ENCODE peak calls at places on chromosomes 1 and 21, in ten cellular contexts. B is CD4-positive, alpha-beta T cell; H is sciatic nerve; T is choroid plexus epithelial cell; C is activated CD8-positive, alpha-beta memory T cell treated with anti-CD3 and anti-CD28 coated beads for 24 hours; V is non-pigmented ciliary epithelial cell; Z is effector memory CD8-positive, alpha-beta T cell; L is germinal center; O is NCI-H345; Q is smooth muscle cell of the brain vasculature. E is an unnamed sample.

GRCh38 chr1:29306471-29307140 is 70.3 kb downstream of the PTPRU start:
- DNase-seq in B (no peak), H (no peak), T (no peak), C (no peak), V (no peak), Z (no peak), L (no peak), O (no peak), Q (no peak), E (no peak)

GRCh38 chr1:36320291-36320758 is 3.1 kb downstream of the EVA1B start:
- DNase-seq in B (no peak), H (no peak), T (peak; percentile 26), C (no peak), V (no peak), Z (no peak), L (peak; percentile 67), O (no peak), Q (no peak), E (no peak)

GRCh38 chr1:203407301-203407700 is 56.4 kb upstream of the FMOD start:
- DNase-seq in B (no peak), H (no peak), T (no peak), C (no peak), V (no peak), Z (no peak), L (no peak), O (no peak), Q (no peak), E (no peak)

GRCh38 chr1:153678519-153679336 is at the start of gene NPR1:
- DNase-seq in B (peak; percentile 7), H (peak; percentile 78), T (peak; percentile 39), C (peak; percentile 69), V (no peak), Z (peak; percentile 8), L (peak; percentile 45), O (peak; percentile 46), Q (no peak), E (peak; percentile 56)

GRCh38 chr1:1435094-1435903 is at the start of gene VWA1:
- DNase-seq in B (peak; percentile 26), H (peak; percentile 86), T (peak; percentile 64), C (peak; percentile 86), V (no peak), Z (peak; percentile 50), L (peak; percentile 90), O (peak; percentile 78), Q (no peak), E (peak; percentile 96)

GRCh38 chr1:34816778-34817177 is 24.0 kb downstream of the GJA4 start:
- DNase-seq in B (no peak), H (no peak), T (no peak), C (no peak), V (no peak), Z (no peak), L (no peak), O (no peak), Q (no peak), E (no peak)

GRCh38 chr1:151604291-151604690 is 7.6 kb upstream of the SNX27 start:
- DNase-seq in B (no peak), H (no peak), T (no peak), C (no peak), V (no peak), Z (no peak), L (no peak), O (no peak), Q (no peak), E (no peak)

GRCh38 chr1:206831605-206832004 is 33.8 kb upstream of the IL20 start:
- DNase-seq in B (no peak), H (no peak), T (no peak), C (no peak), V (no peak), Z (no peak), L (no peak), O (no peak), Q (no peak), E (no peak)

GRCh38 chr1:156862602-156863599 is 2.2 kb downstream of the NTRK1 start:
- DNase-seq in B (no peak), H (no peak), T (no peak), C (no peak), V (no peak), Z (no peak), L (no peak), O (no peak), Q (no peak), E (no peak)

GRCh38 chr21:35336534-35336933 is 287.4 kb upstream of the RUNX1 start:
- DNase-seq in B (no peak), H (no peak), T (no peak), C (no peak), V (no peak), Z (no peak), L (no peak), O (no peak), Q (no peak), E (no peak)

GRCh38 chr1:157043685-157044084 is 1.9 kb downstream of the ARHGEF11 start:
- DNase-seq in B (no peak), H (no peak), T (no peak), C (no peak), V (no peak), Z (no peak), L (no peak), O (no peak), Q (no peak), E (no peak)

E was measured in GM13977.